ENCODE peak calls at places on chromosomes 3 and 15, in eight cellular contexts. C is HCEC 1CT, J is bronchial epithelial cell, W is mesothelial cell of epicardium, Q is amygdala, I is cardiac muscle cell, O is Caki2, Y is H4. B is an unnamed sample.

GRCh38 chr3:151800449-151800848 is 13.5 kb upstream of the AADAC start:
- DNase-seq in C (no peak), J (no peak), W (no peak), Q (no peak), I (no peak), O (no peak), Y (no peak), B (no peak)

GRCh38 chr3:177333535-177334495 is 136.5 kb upstream of the TBL1XR1 start:
- DNase-seq in C (no peak), J (no peak), W (no peak), Q (no peak), I (no peak), O (no peak), Y (no peak), B (no peak)

GRCh38 chr15:32716960-32717289 is 879 bp upstream of the GREM1 start:
- DNase-seq in C (peak; percentile 40), J (no peak), W (no peak), Q (no peak), I (no peak), O (no peak), Y (no peak), B (no peak)

GRCh38 chr3:54309601-54310000 is 187.2 kb downstream of the CACNA2D3 start:
- DNase-seq in C (no peak), J (no peak), W (no peak), Q (no peak), I (no peak), O (no peak), Y (no peak), B (no peak)

GRCh38 chr15:72222433-72222832 is 8.6 kb downstream of the PKM start:
- DNase-seq in C (no peak), J (peak; percentile 96), W (no peak), Q (no peak), I (no peak), O (peak; percentile 75), Y (peak; percentile 68), B (no peak)

GRCh38 chr3:123642957-123643330 is 58.1 kb upstream of the HACD2 start:
- DNase-seq in C (no peak), J (no peak), W (no peak), Q (no peak), I (no peak), O (no peak), Y (no peak), B (no peak)

GRCh38 chr3:20043398-20043797 is 3.2 kb downstream of the KAT2B start:
- DNase-seq in C (no peak), J (no peak), W (no peak), Q (peak; percentile 54), I (no peak), O (no peak), Y (peak; percentile 13), B (peak; percentile 61)

GRCh38 chr3:757711-758110 is 335.1 kb upstream of the CNTN6 start:
- DNase-seq in C (no peak), J (no peak), W (no peak), Q (no peak), I (no peak), O (no peak), Y (no peak), B (no peak)

GRCh38 chr15:61410656-61411055 is 181.6 kb upstream of the RORA start:
- DNase-seq in C (peak; percentile 2), J (no peak), W (no peak), Q (no peak), I (no peak), O (no peak), Y (no peak), B (no peak)

GRCh38 chr15:25673972-25674371 is 189.2 kb downstream of the ATP10A start:
- DNase-seq in C (no peak), J (no peak), W (no peak), Q (no peak), I (no peak), O (no peak), Y (no peak), B (no peak)

GRCh38 chr3:98893740-98894139 is 7.8 kb downstream of the DCBLD2 start:
- DNase-seq in C (no peak), J (no peak), W (no peak), Q (no peak), I (no peak), O (peak; percentile 53), Y (no peak), B (no peak)

GRCh38 chr3:104526901-104527401 is 839.8 kb upstream of the ALCAM start:
- DNase-seq in C (no peak), J (no peak), W (no peak), Q (no peak), I (no peak), O (no peak), Y (no peak), B (no peak)

GRCh38 chr15:93050648-93051047 is 38.4 kb downstream of the RGMA start:
- DNase-seq in C (no peak), J (no peak), W (no peak), Q (no peak), I (no peak), O (no peak), Y (no peak), B (no peak)

GRCh38 chr3:45816544-45816943 is 20.2 kb upstream of the SLC6A20 start:
- DNase-seq in C (no peak), J (peak; percentile 61), W (no peak), Q (no peak), I (peak; percentile 23), O (no peak), Y (no peak), B (no peak)

GRCh38 chr3:148974726-148975125 is 16.6 kb upstream of the GYG1 start:
- DNase-seq in C (no peak), J (no peak), W (no peak), Q (no peak), I (no peak), O (no peak), Y (no peak), B (no peak)

GRCh38 chr3:10437995-10438901 is 67.1 kb downstream of the ATP2B2 start:
- DNase-seq in C (no peak), J (peak; percentile 26), W (no peak), Q (no peak), I (peak; percentile 68), O (no peak), Y (peak; percentile 68), B (no peak)

GRCh38 chr3:186102687-186103086 is 6.2 kb downstream of the ETV5 start:
- DNase-seq in C (no peak), J (no peak), W (no peak), Q (no peak), I (no peak), O (no peak), Y (no peak), B (no peak)

GRCh38 chr15:52642386-52643361 is 36.5 kb downstream of the ATOSA start:
- DNase-seq in C (peak; percentile 83), J (no peak), W (no peak), Q (no peak), I (no peak), O (no peak), Y (no peak), B (no peak)

GRCh38 chr3:31572605-31573459 is 40.1 kb downstream of the STT3B start:
- DNase-seq in C (no peak), J (no peak), W (no peak), Q (no peak), I (no peak), O (no peak), Y (no peak), B (no peak)

GRCh38 chr15:88788816-88789215 is 14.4 kb upstream of the ACAN start:
- DNase-seq in C (no peak), J (no peak), W (no peak), Q (no peak), I (no peak), O (no peak), Y (no peak), B (no peak)

GRCh38 chr3:189820365-189820720 is 189.2 kb downstream of the TP63 start:
- DNase-seq in C (no peak), J (no peak), W (no peak), Q (no peak), I (no peak), O (no peak), Y (no peak), B (no peak)

GRCh38 chr15:78179906-78180305 is 30.7 kb downstream of the IDH3A start:
- DNase-seq in C (no peak), J (no peak), W (no peak), Q (no peak), I (no peak), O (no peak), Y (no peak), B (no peak)

GRCh38 chr3:60542981-60543380 is 708.3 kb downstream of the FHIT start:
- DNase-seq in C (no peak), J (no peak), W (no peak), Q (no peak), I (no peak), O (no peak), Y (peak; percentile 29), B (no peak)

GRCh38 chr3:108818404-108818803 is 4.2 kb upstream of the TRAT1 start:
- DNase-seq in C (peak; percentile 33), J (peak; percentile 28), W (no peak), Q (no peak), I (peak; percentile 54), O (peak; percentile 30), Y (peak; percentile 53), B (no peak)

GRCh38 chr15:42069025-42069424 is 25.3 kb downstream of the PLA2G4D start:
- DNase-seq in C (no peak), J (no peak), W (no peak), Q (no peak), I (no peak), O (no peak), Y (no peak), B (no peak)

GRCh38 chr3:192224634-192225033 is 502.7 kb downstream of the FGF12 start:
- DNase-seq in C (no peak), J (no peak), W (no peak), Q (no peak), I (no peak), O (no peak), Y (no peak), B (no peak)

GRCh38 chr15:45457215-45457614 is 65.3 kb downstream of the SLC30A4 start:
- DNase-seq in C (no peak), J (no peak), W (no peak), Q (no peak), I (no peak), O (peak; percentile 50), Y (no peak), B (no peak)

GRCh38 chr3:140341817-140342403 is 336.0 kb upstream of the TRIM42 start:
- DNase-seq in C (no peak), J (no peak), W (no peak), Q (no peak), I (no peak), O (no peak), Y (no peak), B (no peak)